ENCODE peak calls at places on chromosomes 13 and 19, in five cellular contexts. One of them, this sample, is unnamed.

GRCh38 chr13:36432106-36432544 is at the start of gene CCNA1:
- DNase-seq in GM03348: no peak
- DNase-seq in iPS DF 6.9: peak
- DNase-seq in germinal center: peak
- DNase-seq in stimulated activated CD4-positive, alpha-beta T cell treated with anti-CD3 and anti-CD28 coated beads, Interleukin-2, amount 100 ng/mL, for 48 hours: no peak
- DNase-seq in this sample: peak

GRCh38 chr19:57825501-57825900 is 4.6 kb upstream of the ZNF587B start:
- DNase-seq in iPS DF 6.9: no peak
- DNase-seq in GM03348: no peak
- DNase-seq in germinal center: no peak
- DNase-seq in stimulated activated CD4-positive, alpha-beta T cell treated with anti-CD3 and anti-CD28 coated beads, Interleukin-2, amount 100 ng/mL, for 48 hours: no peak
- DNase-seq in this sample: no peak

GRCh38 chr13:111219306-111219705 is 101.1 kb upstream of the TEX29 start:
- DNase-seq in iPS DF 6.9: no peak
- DNase-seq in germinal center: no peak
- DNase-seq in GM03348: peak
- DNase-seq in stimulated activated CD4-positive, alpha-beta T cell treated with anti-CD3 and anti-CD28 coated beads, Interleukin-2, amount 100 ng/mL, for 48 hours: no peak
- DNase-seq in this sample: no peak

GRCh38 chr19:54158812-54159351 is 639 bp downstream of the LENG1 start:
- DNase-seq in germinal center: peak
- DNase-seq in iPS DF 6.9: no peak
- DNase-seq in stimulated activated CD4-positive, alpha-beta T cell treated with anti-CD3 and anti-CD28 coated beads, Interleukin-2, amount 100 ng/mL, for 48 hours: no peak
- DNase-seq in GM03348: peak
- DNase-seq in this sample: no peak

GRCh38 chr13:47901451-47901850 is 99.6 kb downstream of the SUCLA2 start:
- DNase-seq in stimulated activated CD4-positive, alpha-beta T cell treated with anti-CD3 and anti-CD28 coated beads, Interleukin-2, amount 100 ng/mL, for 48 hours: no peak
- DNase-seq in germinal center: no peak
- DNase-seq in GM03348: peak
- DNase-seq in iPS DF 6.9: no peak
- DNase-seq in this sample: no peak

GRCh38 chr19:15297416-15298224 is 34.7 kb downstream of the BRD4 start:
- DNase-seq in stimulated activated CD4-positive, alpha-beta T cell treated with anti-CD3 and anti-CD28 coated beads, Interleukin-2, amount 100 ng/mL, for 48 hours: no peak
- DNase-seq in GM03348: no peak
- DNase-seq in iPS DF 6.9: no peak
- DNase-seq in germinal center: no peak
- DNase-seq in this sample: no peak

GRCh38 chr13:73064991-73065390 is 6.2 kb downstream of the KLF5 start:
- DNase-seq in GM03348: no peak
- DNase-seq in stimulated activated CD4-positive, alpha-beta T cell treated with anti-CD3 and anti-CD28 coated beads, Interleukin-2, amount 100 ng/mL, for 48 hours: no peak
- DNase-seq in germinal center: no peak
- DNase-seq in iPS DF 6.9: no peak
- DNase-seq in this sample: no peak

GRCh38 chr13:24097064-24097463 is 63.5 kb upstream of the SPATA13 start:
- DNase-seq in germinal center: no peak
- DNase-seq in GM03348: peak
- DNase-seq in stimulated activated CD4-positive, alpha-beta T cell treated with anti-CD3 and anti-CD28 coated beads, Interleukin-2, amount 100 ng/mL, for 48 hours: peak
- DNase-seq in iPS DF 6.9: no peak
- DNase-seq in this sample: no peak

GRCh38 chr19:36257512-36257876 is 42.6 kb downstream of the ZNF146 start:
- DNase-seq in iPS DF 6.9: no peak
- DNase-seq in GM03348: peak
- DNase-seq in stimulated activated CD4-positive, alpha-beta T cell treated with anti-CD3 and anti-CD28 coated beads, Interleukin-2, amount 100 ng/mL, for 48 hours: no peak
- DNase-seq in germinal center: no peak
- DNase-seq in this sample: no peak

GRCh38 chr19:36605839-36606478 is 846 bp downstream of the ZNF382 start:
- DNase-seq in stimulated activated CD4-positive, alpha-beta T cell treated with anti-CD3 and anti-CD28 coated beads, Interleukin-2, amount 100 ng/mL, for 48 hours: no peak
- DNase-seq in germinal center: no peak
- DNase-seq in GM03348: no peak
- DNase-seq in iPS DF 6.9: no peak
- DNase-seq in this sample: peak

GRCh38 chr13:27770809-27771208 is 21.5 kb upstream of the GSX1 start:
- DNase-seq in germinal center: peak
- DNase-seq in GM03348: peak
- DNase-seq in stimulated activated CD4-positive, alpha-beta T cell treated with anti-CD3 and anti-CD28 coated beads, Interleukin-2, amount 100 ng/mL, for 48 hours: no peak
- DNase-seq in iPS DF 6.9: no peak
- DNase-seq in this sample: peak

GRCh38 chr13:24115671-24116070 is 44.8 kb upstream of the SPATA13 start:
- DNase-seq in stimulated activated CD4-positive, alpha-beta T cell treated with anti-CD3 and anti-CD28 coated beads, Interleukin-2, amount 100 ng/mL, for 48 hours: no peak
- DNase-seq in germinal center: no peak
- DNase-seq in GM03348: no peak
- DNase-seq in iPS DF 6.9: no peak
- DNase-seq in this sample: no peak

GRCh38 chr19:1094978-1095701 is at the start of gene POLR2E:
- DNase-seq in iPS DF 6.9: no peak
- DNase-seq in GM03348: peak
- DNase-seq in germinal center: peak
- DNase-seq in stimulated activated CD4-positive, alpha-beta T cell treated with anti-CD3 and anti-CD28 coated beads, Interleukin-2, amount 100 ng/mL, for 48 hours: peak
- DNase-seq in this sample: peak

GRCh38 chr19:54189020-54189667 is at the start of gene MBOAT7:
- DNase-seq in iPS DF 6.9: no peak
- DNase-seq in germinal center: no peak
- DNase-seq in stimulated activated CD4-positive, alpha-beta T cell treated with anti-CD3 and anti-CD28 coated beads, Interleukin-2, amount 100 ng/mL, for 48 hours: no peak
- DNase-seq in GM03348: no peak
- DNase-seq in this sample: peak

GRCh38 chr19:5542665-5543064 is 25.1 kb downstream of the TINCR start:
- DNase-seq in germinal center: no peak
- DNase-seq in GM03348: no peak
- DNase-seq in iPS DF 6.9: no peak
- DNase-seq in stimulated activated CD4-positive, alpha-beta T cell treated with anti-CD3 and anti-CD28 coated beads, Interleukin-2, amount 100 ng/mL, for 48 hours: no peak
- DNase-seq in this sample: no peak

GRCh38 chr19:44344255-44344654 is 12.2 kb downstream of the ZNF112 start:
- DNase-seq in germinal center: peak
- DNase-seq in GM03348: no peak
- DNase-seq in iPS DF 6.9: no peak
- DNase-seq in stimulated activated CD4-positive, alpha-beta T cell treated with anti-CD3 and anti-CD28 coated beads, Interleukin-2, amount 100 ng/mL, for 48 hours: no peak
- DNase-seq in this sample: peak

GRCh38 chr19:17553256-17553655 is 2.2 kb upstream of the COLGALT1 start:
- DNase-seq in stimulated activated CD4-positive, alpha-beta T cell treated with anti-CD3 and anti-CD28 coated beads, Interleukin-2, amount 100 ng/mL, for 48 hours: no peak
- DNase-seq in germinal center: no peak
- DNase-seq in iPS DF 6.9: no peak
- DNase-seq in GM03348: peak
- DNase-seq in this sample: no peak

GRCh38 chr19:49891393-49891792 is 5.3 kb downstream of the IL4I1 start:
- DNase-seq in stimulated activated CD4-positive, alpha-beta T cell treated with anti-CD3 and anti-CD28 coated beads, Interleukin-2, amount 100 ng/mL, for 48 hours: no peak
- DNase-seq in iPS DF 6.9: no peak
- DNase-seq in germinal center: no peak
- DNase-seq in GM03348: no peak
- DNase-seq in this sample: no peak

GRCh38 chr19:3294080-3294850 is 69.8 kb downstream of the CELF5 start:
- DNase-seq in iPS DF 6.9: no peak
- DNase-seq in germinal center: no peak
- DNase-seq in stimulated activated CD4-positive, alpha-beta T cell treated with anti-CD3 and anti-CD28 coated beads, Interleukin-2, amount 100 ng/mL, for 48 hours: no peak
- DNase-seq in GM03348: no peak
- DNase-seq in this sample: no peak

GRCh38 chr19:31266196-31266595 is 83.0 kb downstream of the TSHZ3 start:
- DNase-seq in germinal center: no peak
- DNase-seq in GM03348: no peak
- DNase-seq in iPS DF 6.9: no peak
- DNase-seq in stimulated activated CD4-positive, alpha-beta T cell treated with anti-CD3 and anti-CD28 coated beads, Interleukin-2, amount 100 ng/mL, for 48 hours: no peak
- DNase-seq in this sample: no peak

GRCh38 chr19:40225440-40226305 is 816 bp downstream of the CCNP start:
- DNase-seq in germinal center: no peak
- DNase-seq in iPS DF 6.9: no peak
- DNase-seq in GM03348: peak
- DNase-seq in stimulated activated CD4-positive, alpha-beta T cell treated with anti-CD3 and anti-CD28 coated beads, Interleukin-2, amount 100 ng/mL, for 48 hours: no peak
- DNase-seq in this sample: no peak

GRCh38 chr19:47801270-47801669 is 3.1 kb downstream of the TPRX1 start:
- DNase-seq in stimulated activated CD4-positive, alpha-beta T cell treated with anti-CD3 and anti-CD28 coated beads, Interleukin-2, amount 100 ng/mL, for 48 hours: no peak
- DNase-seq in iPS DF 6.9: no peak
- DNase-seq in germinal center: no peak
- DNase-seq in GM03348: no peak
- DNase-seq in this sample: no peak

GRCh38 chr13:99384468-99384867 is 77.3 kb upstream of the GPR183 start:
- DNase-seq in germinal center: no peak
- DNase-seq in iPS DF 6.9: no peak
- DNase-seq in stimulated activated CD4-positive, alpha-beta T cell treated with anti-CD3 and anti-CD28 coated beads, Interleukin-2, amount 100 ng/mL, for 48 hours: no peak
- DNase-seq in GM03348: no peak
- DNase-seq in this sample: no peak

GRCh38 chr13:109715902-109716301 is 70.5 kb downstream of the IRS2 start:
- DNase-seq in stimulated activated CD4-positive, alpha-beta T cell treated with anti-CD3 and anti-CD28 coated beads, Interleukin-2, amount 100 ng/mL, for 48 hours: no peak
- DNase-seq in GM03348: peak
- DNase-seq in iPS DF 6.9: no peak
- DNase-seq in germinal center: no peak
- DNase-seq in this sample: no peak